ENCODE peak calls at places on chromosomes 4 and X, in nine cellular contexts. L is omental fat pad, U is AG10803, X is fibroblast of lung, Y is left lung, D is GM20000, G is progenitor cell of endocrine pancreas, C is WTC11, A is mesothelial cell of epicardium. W is an unnamed sample.

GRCh38 chr4:87497141-87497540 is 32.0 kb downstream of the SPARCL1 start:
- DNase-seq in L (no peak), U (no peak), X (no peak), Y (no peak), D (peak; percentile 16), G (no peak), C (peak; percentile 58), A (no peak), W (no peak)

GRCh38 chrX:154840856-154841255 is 6.4 kb upstream of the SMIM9 start:
- DNase-seq in L (no peak), U (peak; percentile 77), X (peak; percentile 75), Y (no peak), D (peak; percentile 29), G (no peak), C (no peak), A (no peak), W (no peak)

GRCh38 chrX:131634900-131635299 is 91.0 kb downstream of the OR13H1 start:
- DNase-seq in L (no peak), U (no peak), X (no peak), Y (no peak), D (no peak), G (no peak), C (no peak), A (no peak), W (no peak)

GRCh38 chrX:37817579-37817978 is 29.8 kb downstream of the DYNLT3 start:
- DNase-seq in L (no peak), U (no peak), X (no peak), Y (no peak), D (no peak), G (no peak), C (no peak), A (no peak), W (no peak)

GRCh38 chr4:41146716-41147506 is 67.4 kb downstream of the APBB2 start:
- DNase-seq in L (no peak), U (peak; percentile 69), X (peak; percentile 69), Y (no peak), D (no peak), G (no peak), C (no peak), A (no peak), W (no peak)

GRCh38 chrX:153944140-153944799 is at the start of gene RENBP:
- DNase-seq in L (no peak), U (no peak), X (no peak), Y (peak; percentile 78), D (peak; percentile 54), G (no peak), C (peak; percentile 57), A (no peak), W (no peak)

GRCh38 chr4:69095301-69095731 is 958 bp upstream of the UGT2B7 start:
- DNase-seq in L (no peak), U (no peak), X (peak; percentile 9), Y (no peak), D (no peak), G (no peak), C (no peak), A (no peak), W (no peak)

GRCh38 chr4:87068591-87069021 is 133.8 kb downstream of the AFF1 start:
- DNase-seq in L (no peak), U (no peak), X (peak; percentile 63), Y (no peak), D (no peak), G (no peak), C (no peak), A (no peak), W (no peak)

GRCh38 chr4:147678796-147679549 is 5.0 kb downstream of the PRMT9 start:
- DNase-seq in L (no peak), U (peak; percentile 20), X (peak; percentile 68), Y (no peak), D (no peak), G (no peak), C (peak; percentile 74), A (no peak), W (no peak)

GRCh38 chrX:1870421-1870820 is 255.6 kb downstream of the ASMT start:
- DNase-seq in L (no peak), U (peak; percentile 13), X (no peak), Y (no peak), D (no peak), G (no peak), C (no peak), A (no peak), W (no peak)

GRCh38 chrX:120791013-120791643 is 84.5 kb downstream of the CT47B1 start:
- DNase-seq in L (peak; percentile 25), U (peak; percentile 87), X (peak; percentile 84), Y (peak; percentile 36), D (no peak), G (no peak), C (no peak), A (no peak), W (no peak)

GRCh38 chrX:124342174-124342867 is 4.0 kb upstream of the SH2D1A start:
- DNase-seq in L (no peak), U (no peak), X (no peak), Y (no peak), D (no peak), G (no peak), C (no peak), A (no peak), W (no peak)

GRCh38 chrX:70470850-70471289 is 26.2 kb downstream of the DLG3 start:
- DNase-seq in L (no peak), U (no peak), X (no peak), Y (no peak), D (peak; percentile 5), G (no peak), C (no peak), A (no peak), W (no peak)

GRCh38 chr4:183503497-183504063 is 1.3 kb upstream of the ING2 start:
- DNase-seq in L (no peak), U (no peak), X (no peak), Y (no peak), D (peak; percentile 20), G (no peak), C (no peak), A (no peak), W (no peak)

GRCh38 chr4:120630432-120630831 is 292.1 kb downstream of the PRDM5 start:
- DNase-seq in L (no peak), U (no peak), X (peak; percentile 6), Y (no peak), D (no peak), G (no peak), C (no peak), A (no peak), W (no peak)

GRCh38 chr4:153432971-153433752 is 33.0 kb upstream of the TMEM131L start:
- DNase-seq in L (no peak), U (peak; percentile 94), X (peak; percentile 77), Y (peak; percentile 75), D (peak; percentile 80), G (no peak), C (peak; percentile 58), A (no peak), W (peak; percentile 53)

GRCh38 chr4:71198958-71199357 is 139.9 kb upstream of the SLC4A4 start:
- DNase-seq in L (no peak), U (no peak), X (no peak), Y (no peak), D (no peak), G (no peak), C (no peak), A (no peak), W (no peak)

GRCh38 chr4:37970702-37971101 is 10.5 kb downstream of the PTTG2 start:
- DNase-seq in L (peak; percentile 45), U (peak; percentile 42), X (peak; percentile 21), Y (peak; percentile 85), D (no peak), G (no peak), C (peak; percentile 38), A (no peak), W (no peak)

GRCh38 chr4:124449881-124450280 is 262.7 kb downstream of the ANKRD50 start:
- DNase-seq in L (no peak), U (peak; percentile 64), X (no peak), Y (no peak), D (no peak), G (no peak), C (no peak), A (no peak), W (no peak)

GRCh38 chrX:16528620-16529019 is 121.3 kb upstream of the S100G start:
- DNase-seq in L (no peak), U (no peak), X (no peak), Y (no peak), D (no peak), G (no peak), C (no peak), A (no peak), W (no peak)

GRCh38 chrX:128518508-128518907 is 466.3 kb upstream of the ACTRT1 start:
- DNase-seq in L (no peak), U (no peak), X (no peak), Y (no peak), D (peak; percentile 1), G (no peak), C (no peak), A (no peak), W (no peak)
- TF ChIP-seq CTCF in L (no peak), U (no peak), X (no peak), Y (no peak), D (no peak), G (peak; percentile 43), C (peak; percentile 34), A (no peak), W (peak; percentile 24)

GRCh38 chrX:77622672-77623071 is 163.3 kb downstream of the ATRX start:
- DNase-seq in L (no peak), U (no peak), X (no peak), Y (no peak), D (no peak), G (no peak), C (no peak), A (no peak), W (no peak)

GRCh38 chrX:77628294-77629025 is 157.6 kb downstream of the ATRX start:
- DNase-seq in L (no peak), U (no peak), X (peak; percentile 16), Y (no peak), D (no peak), G (no peak), C (no peak), A (no peak), W (no peak)
- TF ChIP-seq CTCF in L (no peak), U (peak; percentile 18), X (no peak), Y (no peak), D (no peak), G (no peak), C (no peak), A (no peak), W (peak; percentile 32)

GRCh38 chrX:54246866-54247265 is 63.8 kb upstream of the FAM120C start:
- DNase-seq in L (no peak), U (peak; percentile 36), X (no peak), Y (no peak), D (no peak), G (no peak), C (no peak), A (no peak), W (no peak)

DNA sequence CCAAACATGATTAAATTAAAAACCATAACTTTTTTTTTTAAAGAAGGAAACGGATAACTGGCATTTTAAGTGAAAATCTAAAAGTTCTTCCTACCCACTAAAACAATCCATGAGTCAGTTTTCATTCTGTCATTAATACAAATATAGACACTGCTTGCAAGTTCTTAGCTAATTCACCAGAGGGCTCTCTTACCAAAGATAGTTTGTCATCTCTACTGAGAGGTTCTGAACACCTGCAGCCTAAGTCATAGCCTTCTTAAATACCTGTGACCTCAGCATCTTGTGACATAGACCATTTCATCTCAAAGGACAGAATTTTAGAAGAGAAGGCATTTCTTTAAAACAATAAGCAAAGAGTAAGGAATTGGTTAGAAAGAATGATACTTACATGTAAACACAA is 65.3 kb upstream of the FAM120C start:
- DNase-seq in L (no peak), U (peak; percentile 35), X (peak; percentile 31), Y (no peak), D (peak; percentile 2), G (no peak), C (no peak), A (no peak), W (no peak)
- TF ChIP-seq CTCF in L (no peak), U (peak; percentile 46), X (peak; percentile 20), Y (no peak), D (no peak), G (no peak), C (no peak), A (no peak), W (peak; percentile 50)

GRCh38 chr4:67871867-67872266 is 11.9 kb downstream of the TMPRSS11D start:
- DNase-seq in L (no peak), U (peak; percentile 59), X (peak; percentile 65), Y (no peak), D (peak; percentile 32), G (no peak), C (no peak), A (no peak), W (no peak)
- TF ChIP-seq CTCF in L (no peak), U (peak; percentile 73), X (peak; percentile 36), Y (peak; percentile 13), D (peak; percentile 25), G (peak; percentile 50), C (no peak), A (no peak), W (peak; percentile 50)

W was measured in osteocyte.